ENCODE peak calls at places on chromosome 14, in five cellular contexts. R is sigmoid colon, J is adrenal gland, G is H1, E is Peyer's patch. P is an unnamed sample. For H3K9me3 and H3K4me1, the result is how much of the 10 kb centered on the place peaks cover.

GRCh38 chr14:24921903-24922302 is 128.0 kb downstream of the STXBP6 start:
- DNase-seq in G (no peak), E (no peak), J (no peak), R (no peak), P (no peak)

GRCh38 chr14:74463697-74464096 is 29.4 kb downstream of the NPC2 start:
- DNase-seq in J (no peak), G (peak), E (no peak), R (no peak), P (no peak)

GRCh38 chr14:94685166-94685581 is 73.0 kb downstream of the SERPINA3 start:
- DNase-seq in E (no peak), G (no peak), J (no peak), R (peak), P (no peak)

GRCh38 chr14:61565181-61565580 is 130.1 kb upstream of the HIF1A start:
- DNase-seq in G (no peak), R (no peak), J (no peak), E (no peak), P (no peak)

GRCh38 chr14:39265741-39266588 is 32.2 kb downstream of the MIA2 start:
- DNase-seq in J (peak), G (no peak), E (no peak), R (no peak), P (no peak)

GRCh38 chr14:95518045-95518751 is 1.7 kb upstream of the SYNE3 start:
- DNase-seq in R (no peak), G (no peak), J (no peak), E (peak), P (peak)

GRCh38 chr14:54606178-54606577 is 39.2 kb downstream of the SAMD4A start:
- DNase-seq in R (no peak), G (no peak), J (no peak), E (no peak), P (peak)

GRCh38 chr14:60964901-60965300 is 16.0 kb downstream of the TRMT5 start:
- DNase-seq in R (no peak), E (no peak), G (no peak), J (no peak), P (no peak)

GRCh38 chr14:65193891-65194290 is 91.6 kb upstream of the MAX start:
- DNase-seq in G (no peak), J (no peak), R (no peak), E (no peak), P (no peak)

GRCh38 chr14:100193417-100194357 is 34.2 kb upstream of the DEGS2 start:
- DNase-seq in R (no peak), J (no peak), E (no peak), G (no peak), P (no peak)

GRCh38 chr14:54169254-54169924 is 212.8 kb upstream of the BMP4 start:
- DNase-seq in R (no peak), E (no peak), J (no peak), G (no peak), P (no peak)

GRCh38 chr14:72559227-72559626 is 334.7 kb downstream of the DPF3 start:
- DNase-seq in G (no peak), J (no peak), R (no peak), E (no peak), P (no peak)

GRCh38 chr14:67816326-67817009 is at the start of gene ZFYVE26:
- DNase-seq in E (peak), J (peak), R (peak), G (peak), P (peak)

GRCh38 chr14:100074431-100075100 is 9.3 kb downstream of the EVL start:
- DNase-seq in R (no peak), E (no peak), G (no peak), J (no peak), P (no peak)

GRCh38 chr14:24798911-24799310 is 164.9 kb upstream of the GZMB start:
- DNase-seq in G (no peak), R (no peak), J (no peak), E (no peak), P (no peak)

GRCh38 chr14:64502476-64503183 is 1.0 kb downstream of the ZBTB25 start:
- DNase-seq in E (peak), G (no peak), R (peak), J (peak), P (peak)

GRCh38 chr14:65255583-65256443 is 153.5 kb upstream of the MAX start:
- DNase-seq in J (no peak), E (peak), R (no peak), G (peak), P (no peak)

GRCh38 chr14:59087711-59088110 is 100.8 kb upstream of the DAAM1 start:
- DNase-seq in G (no peak), J (no peak), R (no peak), E (no peak), P (no peak)

GRCh38 chr14:38107216-38107631 is 100.5 kb upstream of the SSTR1 start:
- DNase-seq in E (no peak), R (no peak), G (no peak), J (no peak), P (no peak)

GRCh38 chr14:20730921-20731320 is 14.8 kb upstream of the EDDM3A start:
- DNase-seq in R (no peak), G (no peak), J (no peak), E (no peak), P (no peak)

GRCh38 chr14:89196561-89196960 is 220.5 kb downstream of the FOXN3 start:
- DNase-seq in G (no peak), J (no peak), E (no peak), R (no peak), P (no peak)

GRCh38 chr14:90632451-90632850 is 183.8 kb downstream of the TTC7B start:
- DNase-seq in E (no peak), J (no peak), G (no peak), R (no peak), P (no peak)

GRCh38 chr14:76953196-76953945 is 75.1 kb downstream of the IRF2BPL start:
- DNase-seq in E (peak), J (peak), G (no peak), R (peak), P (peak)

GRCh38 chr14:75454963-75455546 is 27.2 kb downstream of the JDP2 start:
- DNase-seq in R (peak), E (peak), J (peak), G (no peak), P (peak)

GRCh38 chr14:59570122-59570521 is 6.5 kb downstream of the CCDC175 start:
- DNase-seq in R (no peak), G (no peak), J (no peak), E (no peak), P (no peak)

GRCh38 chr14:21087294-21088091 is 11.0 kb downstream of the ZNF219 start:
- DNase-seq in E (peak), G (no peak), R (no peak), J (no peak), P (no peak)

GRCh38 chr14:78399316-78399889 is 229.2 kb downstream of the NRXN3 start:
- DNase-seq in J (no peak), R (no peak), G (peak), E (no peak), P (peak)

GRCh38 chr14:99578541-99579044 is 25.4 kb downstream of the CCDC85C start:
- DNase-seq in E (peak), J (peak), G (no peak), R (peak), P (no peak)

GRCh38 chr14:55731881-55732498 is 152.0 kb downstream of the KTN1 start:
- DNase-seq in J (peak), E (peak), G (peak), R (no peak), P (peak)

GRCh38 chr14:97381309-97381708 is 584.1 kb downstream of the VRK1 start:
- DNase-seq in E (no peak), J (no peak), R (no peak), G (no peak), P (no peak)

GRCh38 chr14:74855945-74856344 is 20.0 kb downstream of the PROX2 start:
- DNase-seq in R (no peak), G (no peak), E (peak), J (no peak), P (no peak)

GRCh38 chr14:66600416-66600815 is 92.5 kb downstream of the GPHN start:
- DNase-seq in J (no peak), G (no peak), E (no peak), R (no peak), P (no peak)

GRCh38 chr14:24196071-24197061 is 1.1 kb upstream of the TM9SF1 start:
- DNase-seq in J (no peak), E (no peak), R (no peak), G (no peak), P (no peak)

DNA sequence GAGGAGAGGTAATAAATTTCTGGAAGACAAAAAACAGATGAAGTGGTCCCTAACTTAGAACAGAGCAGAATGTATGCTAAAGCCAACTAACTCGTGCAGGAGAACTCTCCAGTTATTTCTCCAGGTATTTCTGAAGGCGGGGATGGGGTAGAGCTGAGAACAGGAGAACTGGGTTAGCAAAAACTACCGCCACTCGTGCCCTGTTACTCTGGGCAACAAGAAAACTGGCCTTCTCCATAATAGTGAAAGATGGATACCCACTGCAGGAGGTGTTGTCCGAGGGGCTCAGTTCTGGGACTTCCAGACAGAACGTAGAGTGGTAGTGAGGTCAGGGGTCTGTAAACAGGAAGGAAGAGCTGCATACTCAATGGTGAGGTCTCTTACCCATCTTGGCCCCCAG is 187.3 kb upstream of the FRMD6 start:
- DNase-seq in J (no peak), G (no peak), E (no peak), R (no peak), P (no peak)
- TF ChIP-seq POLR2A in J (no peak), G (no peak), E (no peak), R (no peak), P (no peak)

DNA sequence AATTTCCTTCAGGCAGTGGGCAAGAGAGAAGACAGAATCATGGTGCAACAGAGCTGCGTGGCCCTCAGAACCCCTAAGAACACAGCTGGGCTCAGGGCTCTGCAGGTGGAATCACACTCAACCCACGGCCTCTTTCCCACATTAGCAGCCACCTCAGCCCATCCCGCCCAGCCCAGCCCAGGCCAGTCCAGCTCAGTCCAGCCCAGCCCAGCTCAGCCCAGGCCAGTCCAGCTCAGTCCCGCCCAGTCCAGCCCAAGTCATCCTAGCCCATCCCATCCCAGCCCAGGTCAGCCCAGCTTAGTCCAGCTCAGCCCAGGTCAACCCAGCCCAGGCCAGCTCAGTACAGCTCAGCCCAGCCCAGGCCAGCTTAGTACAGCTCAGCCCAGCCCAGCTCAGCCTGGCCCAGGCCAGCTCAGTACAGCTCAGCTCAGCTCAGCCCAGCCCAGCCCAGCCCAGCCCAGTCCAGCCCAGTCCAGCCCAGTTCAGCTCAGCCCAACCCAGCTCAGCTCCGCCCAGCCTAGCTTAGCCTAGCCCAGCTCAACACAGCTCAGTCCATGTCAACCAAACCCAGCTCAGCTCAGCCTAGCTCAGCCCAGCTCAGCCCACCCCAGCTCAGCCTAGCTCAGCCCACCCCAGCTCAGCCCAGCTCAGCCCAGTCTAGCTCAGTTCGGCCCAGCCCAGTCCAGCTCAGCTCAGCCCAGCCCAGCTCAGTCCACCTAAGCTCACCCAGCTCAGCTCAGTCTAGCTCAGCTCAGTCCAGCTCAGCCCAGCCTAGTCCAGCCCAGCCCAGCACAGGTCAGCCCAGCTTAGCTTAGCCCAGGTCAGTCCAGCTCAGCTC is 183.1 kb downstream of the TMEM121 start:
- DNase-seq in G (no peak), J (no peak), R (no peak), E (no peak), P (no peak)
- H3K9me3 ChIP-seq in G (half or more), J (under half), R (under half), E (under half), P (under half)

GRCh38 chr14:22852599-22852939 is 16.2 kb downstream of the MMP14 start:
- DNase-seq in E (no peak), R (no peak), G (no peak), J (no peak), P (no peak)

GRCh38 chr14:22852940-22853767 is 16.8 kb downstream of the MMP14 start:
- DNase-seq in G (peak), R (peak), E (peak), J (peak), P (peak)

GRCh38 chr14:22849212-22849819 is 12.9 kb downstream of the MMP14 start:
- DNase-seq in G (no peak), J (peak), R (peak), E (peak), P (peak)

GRCh38 chr14:22848391-22849164 is 12.2 kb downstream of the MMP14 start:
- DNase-seq in R (peak), E (peak), J (peak), G (peak), P (peak)

DNA sequence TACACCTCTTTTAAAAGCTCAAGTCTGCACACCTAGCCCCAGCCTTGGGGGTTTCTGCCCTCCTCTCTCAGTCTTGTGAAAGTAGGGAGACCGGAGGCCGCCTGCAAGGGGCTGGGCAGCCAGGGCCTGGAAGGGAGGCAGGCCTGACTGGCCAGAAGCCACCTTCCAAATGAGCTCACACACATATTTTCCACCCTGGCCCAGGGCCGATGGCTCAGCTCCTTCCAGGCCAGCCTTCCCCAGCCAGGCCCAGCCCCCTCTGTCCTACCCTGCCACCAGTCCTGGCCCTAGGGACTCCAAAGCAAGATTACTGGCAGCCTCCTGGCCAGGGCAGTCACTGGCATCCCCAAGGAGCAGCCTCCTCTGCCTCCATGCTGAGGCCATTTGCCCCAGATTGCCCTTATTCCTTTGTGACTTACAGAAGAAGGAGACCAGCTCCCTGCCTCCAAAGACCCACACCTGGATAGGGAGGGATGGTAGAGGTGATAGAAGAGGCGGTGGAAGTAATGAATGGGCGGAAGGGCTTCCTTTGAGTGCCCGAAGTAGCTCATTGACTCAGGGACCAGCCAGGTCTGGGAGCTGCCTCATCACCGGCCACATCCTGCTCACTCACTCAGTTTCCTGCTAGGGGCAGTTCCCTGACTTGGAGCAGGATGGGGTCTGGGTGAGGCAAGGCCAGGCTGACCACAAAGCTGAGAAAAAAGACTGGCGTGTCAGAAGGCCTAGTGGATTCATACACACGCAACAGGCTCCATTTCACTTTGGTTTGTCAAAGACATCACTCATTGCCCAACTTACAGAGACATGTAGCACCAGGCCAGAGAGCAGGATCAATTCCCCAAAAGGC is 14.8 kb downstream of the MMP14 start:
- DNase-seq in R (peak), G (no peak), J (peak), E (peak), P (peak)
- H3K4me1 ChIP-seq in R (half or more), G (under half), J (under half), E (half or more), P (under half)

DNA sequence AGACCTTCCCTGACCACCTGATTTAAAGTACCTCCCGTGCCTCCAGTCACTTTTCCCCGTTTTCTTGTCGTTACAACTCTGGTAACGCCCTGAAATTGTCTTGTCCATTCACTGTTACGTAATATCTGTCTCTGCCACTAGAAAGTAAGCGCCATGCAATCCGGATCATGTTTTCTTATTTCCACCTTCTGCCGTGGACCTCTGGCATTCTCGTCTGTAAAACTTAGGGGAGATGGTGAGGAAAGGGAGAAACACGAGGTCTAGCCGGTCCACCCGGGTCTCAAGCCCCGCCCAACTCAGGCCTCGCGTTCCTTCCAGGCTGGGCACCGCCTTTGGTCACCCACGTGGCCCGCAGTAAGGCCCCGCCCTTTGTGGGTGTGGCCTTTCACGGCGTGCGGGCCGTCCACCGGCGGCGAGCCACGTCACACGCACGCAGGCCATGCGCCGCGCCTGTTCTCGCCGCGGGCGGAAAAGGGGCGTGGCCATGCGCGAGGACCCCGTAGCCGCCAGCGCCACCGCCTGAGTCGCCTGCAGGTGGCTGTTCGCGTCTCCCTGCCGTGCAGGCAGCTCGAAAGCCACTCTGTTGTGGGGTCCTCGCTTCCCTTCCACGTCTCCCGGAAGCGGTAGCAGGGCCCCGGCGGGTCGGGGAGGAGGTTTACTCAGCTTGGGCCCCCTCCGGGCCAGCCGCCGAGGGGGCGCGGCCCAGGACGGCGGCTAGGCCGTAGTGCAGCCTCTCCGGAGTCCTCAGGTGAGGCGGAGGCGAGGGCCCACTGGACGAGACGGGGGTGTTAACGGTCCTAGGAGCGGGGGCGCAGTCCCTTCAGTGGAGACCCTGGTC is at the start of gene GOLGA5:
- DNase-seq in J (peak), E (peak), R (peak), G (peak), P (peak)
- TF ChIP-seq POLR2A in J (peak), E (peak), R (peak), G (peak), P (peak)

P was measured in testis.